ENCODE peak calls at places on chromosomes 4 and X, in four cellular contexts. E is cardiac muscle cell, L is AG09309, W is fibroblast of villous mesenchyme. Z is an unnamed sample.

GRCh38 chr4:157014621-157015591 is 43.3 kb upstream of the PDGFC start:
- DNase-seq in E (no peak), L (peak; percentile 74), W (peak; percentile 87), Z (peak; percentile 92)

GRCh38 chrX:121671649-121672048 is 624.2 kb downstream of the GLUD2 start:
- DNase-seq in E (no peak), L (no peak), W (no peak), Z (no peak)

GRCh38 chr4:155079866-155080265 is 128.6 kb upstream of the NPY2R start:
- DNase-seq in E (no peak), L (no peak), W (no peak), Z (peak; percentile 57)

GRCh38 chr4:5568931-5569330 is 139.4 kb downstream of the EVC2 start:
- DNase-seq in E (no peak), L (no peak), W (no peak), Z (no peak)

GRCh38 chr4:152047451-152047850 is 286.6 kb upstream of the GATB start:
- DNase-seq in E (no peak), L (no peak), W (no peak), Z (no peak)

GRCh38 chr4:186727149-186727976 is 3.7 kb upstream of the FAT1 start:
- DNase-seq in E (peak; percentile 31), L (no peak), W (no peak), Z (peak; percentile 24)

GRCh38 chr4:89753601-89754066 is 83.3 kb downstream of the SNCA start:
- DNase-seq in E (no peak), L (peak; percentile 98), W (peak; percentile 98), Z (peak; percentile 94)

GRCh38 chrX:64842492-64842891 is 133.8 kb downstream of the ZC4H2 start:
- DNase-seq in E (no peak), L (no peak), W (no peak), Z (no peak)

GRCh38 chr4:41418444-41418843 is 119.5 kb upstream of the LIMCH1 start:
- DNase-seq in E (peak; percentile 7), L (peak; percentile 82), W (peak; percentile 51), Z (peak; percentile 79)

GRCh38 chr4:118389731-118390520 is 37.1 kb upstream of the PRSS12 start:
- DNase-seq in E (no peak), L (no peak), W (no peak), Z (no peak)

GRCh38 chr4:105457997-105458396 is 15.9 kb downstream of the PPA2 start:
- DNase-seq in E (no peak), L (no peak), W (peak; percentile 32), Z (no peak)

GRCh38 chr4:67615119-67615518 is 56.6 kb downstream of the STAP1 start:
- DNase-seq in E (no peak), L (no peak), W (no peak), Z (no peak)

GRCh38 chr4:139167774-139168444 is 9.1 kb downstream of the ELF2 start:
- DNase-seq in E (no peak), L (no peak), W (peak; percentile 84), Z (peak; percentile 30)

GRCh38 chrX:120111611-120112010 is 4.1 kb downstream of the RHOXF1 start:
- DNase-seq in E (no peak), L (no peak), W (peak; percentile 6), Z (no peak)

GRCh38 chr4:147034372-147034771 is 88.7 kb upstream of the TTC29 start:
- DNase-seq in E (no peak), L (peak; percentile 21), W (no peak), Z (peak; percentile 48)

GRCh38 chrX:64975491-64975890 is 759 bp downstream of the ZC4H2 start:
- DNase-seq in E (peak; percentile 54), L (no peak), W (no peak), Z (peak; percentile 15)

GRCh38 chr4:113821851-113822250 is 60.3 kb upstream of the CAMK2D start:
- DNase-seq in E (no peak), L (no peak), W (no peak), Z (no peak)

GRCh38 chrX:22325091-22325490 is 52.4 kb downstream of the CBLL2 start:
- DNase-seq in E (peak; percentile 32), L (no peak), W (peak; percentile 4), Z (peak; percentile 53)

GRCh38 chr4:27289704-27290103 is 429.1 kb downstream of the STIM2 start:
- DNase-seq in E (no peak), L (no peak), W (no peak), Z (no peak)

GRCh38 chrX:150635952-150636351 is 57.2 kb upstream of the MTMR1 start:
- DNase-seq in E (no peak), L (peak; percentile 8), W (peak; percentile 33), Z (peak; percentile 68)

GRCh38 chr4:142660728-142661127 is 185.4 kb downstream of the INPP4B start:
- DNase-seq in E (no peak), L (no peak), W (no peak), Z (no peak)

GRCh38 chr4:144720491-144720890 is 74.5 kb downstream of the HHIP start:
- DNase-seq in E (no peak), L (no peak), W (peak; percentile 33), Z (no peak)

GRCh38 chr4:37490391-37491347 is 195.5 kb downstream of the RELL1 start:
- DNase-seq in E (no peak), L (no peak), W (no peak), Z (no peak)

GRCh38 chr4:100166297-100167034 is 23.8 kb downstream of the DDIT4L start:
- DNase-seq in E (no peak), L (no peak), W (no peak), Z (no peak)

GRCh38 chrX:13051529-13052172 is 7.2 kb upstream of the FAM9C start:
- DNase-seq in E (no peak), L (no peak), W (no peak), Z (no peak)

GRCh38 chr4:37771771-37772170 is 54.7 kb upstream of the PGM2 start:
- DNase-seq in E (no peak), L (no peak), W (no peak), Z (no peak)

GRCh38 chr4:79212311-79212710 is 113.5 kb downstream of the NAA11 start:
- DNase-seq in E (no peak), L (no peak), W (no peak), Z (no peak)

GRCh38 chr4:179415016-179415841 is 1973.0 kb upstream of the AGA start:
- DNase-seq in E (no peak), L (no peak), W (no peak), Z (peak; percentile 13)

GRCh38 chr4:130336585-130337217 is 1240.7 kb downstream of the C4orf33 start:
- DNase-seq in E (peak; percentile 27), L (no peak), W (peak; percentile 16), Z (peak; percentile 42)

DNA sequence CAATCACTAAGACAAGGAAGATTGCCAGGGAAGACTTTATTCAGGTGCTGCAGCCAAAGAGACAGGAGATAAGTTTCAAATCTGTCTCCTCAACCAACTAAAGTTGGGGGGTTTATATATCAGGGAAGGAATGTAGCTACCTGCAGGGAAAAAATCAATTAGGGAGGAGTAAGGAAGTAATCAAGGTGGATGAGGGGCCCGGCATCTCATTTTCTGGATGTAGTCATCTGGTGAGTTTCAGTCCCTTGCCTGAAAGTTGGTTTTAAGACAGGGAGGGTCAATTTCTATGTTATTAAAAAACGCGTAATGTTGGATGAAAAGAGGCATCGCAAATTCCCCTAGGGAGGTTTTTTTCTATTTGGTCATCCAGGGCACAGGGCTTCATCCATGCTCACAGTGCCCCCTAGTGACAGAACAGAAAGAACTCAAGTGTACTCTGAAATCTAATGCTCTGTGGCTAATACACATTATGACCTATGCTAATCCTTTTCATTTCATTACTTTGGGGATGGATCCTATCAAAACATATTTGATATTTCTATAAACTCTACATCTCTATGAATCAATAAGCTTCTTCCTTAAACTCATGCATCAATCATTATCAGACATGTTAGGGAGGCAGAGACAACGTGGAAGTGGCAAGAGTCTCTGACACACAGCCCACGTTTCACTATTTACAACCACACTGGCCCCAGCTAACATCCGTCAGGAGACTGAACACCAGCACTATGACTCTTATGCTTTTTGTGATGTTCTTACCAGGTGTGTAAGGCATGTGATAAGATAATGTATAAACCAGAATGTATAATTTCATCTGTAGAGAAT is 1577.0 kb upstream of the TENM3 start:
- DNase-seq in E (peak; percentile 84), L (peak; percentile 1), W (peak; percentile 4), Z (peak; percentile 55)
- TF ChIP-seq CTCF in E (peak; percentile 60), L (peak; percentile 66), W (peak; percentile 39), Z (peak; percentile 64)

GRCh38 chrX:125205084-125205917 is 114.4 kb upstream of the TEX13C start:
- DNase-seq in E (peak; percentile 74), L (no peak), W (no peak), Z (peak; percentile 45)

GRCh38 chrX:125202486-125203378 is 116.9 kb upstream of the TEX13C start:
- DNase-seq in E (peak; percentile 0), L (no peak), W (no peak), Z (no peak)

GRCh38 chrX:125203737-125204578 is 115.7 kb upstream of the TEX13C start:
- DNase-seq in E (peak; percentile 56), L (no peak), W (no peak), Z (peak; percentile 31)

GRCh38 chrX:125205918-125206665 is 113.6 kb upstream of the TEX13C start:
- DNase-seq in E (peak; percentile 54), L (no peak), W (no peak), Z (peak; percentile 3)

GRCh38 chrX:125203379-125203736 is 116.3 kb upstream of the TEX13C start:
- DNase-seq in E (peak; percentile 18), L (no peak), W (no peak), Z (no peak)
- H3K4me3 ChIP-seq in E (peak overlapping the region; percentile 35), L (no peak overlapping the region), W (no peak overlapping the region), Z (no peak overlapping the region)

GRCh38 chrX:136572030-136572429 is 40.0 kb downstream of the VGLL1 start:
- DNase-seq in E (no peak), L (no peak), W (no peak), Z (no peak)
- TF ChIP-seq CTCF in E (no peak), L (no peak), W (no peak), Z (no peak)

DNA sequence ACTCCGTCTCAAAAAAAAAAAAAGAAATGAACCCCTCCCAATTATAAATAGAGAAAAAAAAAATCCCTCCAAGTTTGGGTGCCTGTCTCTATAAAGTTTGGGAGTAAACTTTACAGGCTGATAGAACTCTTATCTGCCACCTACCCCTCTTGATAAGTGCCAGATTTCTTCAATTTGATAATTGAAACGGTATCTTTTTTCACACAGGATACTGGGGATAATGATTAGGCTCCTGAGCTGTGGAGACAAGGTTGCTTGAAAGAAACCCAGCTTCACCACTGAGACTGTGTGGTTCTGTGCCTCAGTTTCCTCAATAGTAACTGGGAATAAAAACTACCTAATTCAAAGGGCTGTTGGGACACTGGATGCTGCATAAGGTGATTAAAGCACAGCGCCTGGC is 606 bp downstream of the EFHC2 start:
- DNase-seq in E (no peak), L (no peak), W (no peak), Z (no peak)
- H3K4me3 ChIP-seq in E (peak overlapping the region; percentile 9), L (no peak overlapping the region), W (peak overlapping the region; percentile 51), Z (no peak overlapping the region)

GRCh38 chr4:15914736-15915135 is 23.8 kb downstream of the FGFBP1 start:
- DNase-seq in E (no peak), L (no peak), W (no peak), Z (no peak)
- TF ChIP-seq CTCF in E (no peak), L (no peak), W (no peak), Z (no peak)

GRCh38 chrX:47650164-47651042 is at the start of gene ELK1:
- DNase-seq in E (peak; percentile 95), L (peak; percentile 93), W (peak; percentile 99), Z (peak; percentile 99)

GRCh38 chrX:47649781-47650163 is 591 bp downstream of the ELK1 start:
- DNase-seq in E (no peak), L (no peak), W (no peak), Z (no peak)

GRCh38 chrX:47651043-47651905 is 911 bp upstream of the ELK1 start:
- DNase-seq in E (no peak), L (no peak), W (no peak), Z (no peak)

GRCh38 chrX:47648376-47648775 is 2.0 kb downstream of the ELK1 start:
- DNase-seq in E (no peak), L (no peak), W (peak; percentile 30), Z (peak; percentile 37)

GRCh38 chrX:47649302-47649701 is 1.1 kb downstream of the ELK1 start:
- DNase-seq in E (no peak), L (no peak), W (no peak), Z (no peak)
- H3K4me3 ChIP-seq in E (peak overlapping the region; percentile 93), L (peak overlapping the region; percentile 74), W (peak overlapping the region; percentile 74), Z (peak overlapping the region; percentile 65)

Z was measured in astrocyte of the spinal cord.